ENCODE peak calls at places on chromosomes 1 and 21, in ten cellular contexts. V is SJSA1; I is endodermal cell; Z is cardiac muscle cell; G is lung; E is osteoblast; Y is aorta; U is fibroblast of lung; J is mucosa of descending colon; H is effector memory CD4-positive, alpha-beta T cell. N is an unnamed sample.

GRCh38 chr1:20184997-20185833 is 681 bp upstream of the UBXN10 start:
- DNase-seq in E (no peak), Y (no peak), G (no peak), Z (no peak), H (peak; percentile 42), I (no peak), U (no peak), J (no peak), V (no peak), N (no peak)

GRCh38 chr1:1098656-1099425 is 17.0 kb downstream of the C1orf159 start:
- DNase-seq in Y (no peak), J (no peak), U (no peak), E (no peak), G (no peak), V (peak; percentile 21), H (no peak), Z (no peak), I (no peak), N (no peak)

GRCh38 chr1:175901076-175901475 is 157.7 kb upstream of the TNR start:
- DNase-seq in U (no peak), J (no peak), I (peak; percentile 20), Z (no peak), Y (no peak), V (no peak), G (no peak), H (no peak), E (no peak), N (no peak)

GRCh38 chr1:147545133-147545532 is 3.8 kb downstream of the BCL9 start:
- DNase-seq in H (peak; percentile 83), G (peak; percentile 79), Z (no peak), E (peak; percentile 85), I (peak; percentile 78), U (peak; percentile 23), V (no peak), J (peak; percentile 55), Y (no peak), N (peak; percentile 66)

GRCh38 chr1:213936571-213936970 is 51.2 kb upstream of the PROX1 start:
- DNase-seq in Z (no peak), V (no peak), J (no peak), E (no peak), Y (no peak), H (no peak), G (no peak), U (no peak), I (no peak), N (no peak)

GRCh38 chr1:46991083-46991923 is 32.2 kb upstream of the CYP4X1 start:
- DNase-seq in Y (no peak), H (no peak), V (no peak), U (no peak), J (no peak), E (no peak), I (peak; percentile 67), Z (peak; percentile 10), G (no peak), N (peak; percentile 62)

GRCh38 chr21:45373991-45374816 is 30.8 kb upstream of the COL18A1 start:
- DNase-seq in E (no peak), V (no peak), I (no peak), Z (no peak), G (no peak), J (peak; percentile 11), U (no peak), Y (peak; percentile 72), H (no peak), N (no peak)

GRCh38 chr1:112513112-112513870 is 4.5 kb downstream of the WNT2B start:
- DNase-seq in Y (no peak), G (no peak), V (peak; percentile 83), H (no peak), Z (no peak), U (peak; percentile 95), J (peak; percentile 56), E (peak; percentile 88), I (no peak), N (no peak)

GRCh38 chr1:46526013-46526688 is 25.3 kb downstream of the KNCN start:
- DNase-seq in H (no peak), Z (no peak), J (peak; percentile 15), Y (no peak), U (no peak), V (no peak), E (peak; percentile 50), G (no peak), I (no peak), N (no peak)

GRCh38 chr1:41483960-41484844 is at the start of gene EDN2:
- DNase-seq in V (no peak), J (peak; percentile 93), Z (peak; percentile 54), G (peak; percentile 73), H (no peak), E (peak; percentile 79), U (no peak), I (peak; percentile 89), Y (no peak), N (peak; percentile 79)

GRCh38 chr1:68791800-68792199 is 294.9 kb upstream of the DEPDC1 start:
- DNase-seq in U (no peak), Y (no peak), Z (no peak), G (no peak), E (no peak), V (no peak), I (peak; percentile 61), H (no peak), J (no peak), N (peak; percentile 31)
- H3K9me3 ChIP-seq in U (no peaks in the 10 kb centered on the region), Y (no peaks in the 10 kb centered on the region), Z (no peaks in the 10 kb centered on the region), G (no peaks in the 10 kb centered on the region), E (no peaks in the 10 kb centered on the region), V (no peaks in the 10 kb centered on the region), I (no peaks in the 10 kb centered on the region), H (no peaks in the 10 kb centered on the region), J (peaks cover 3% of the 10 kb centered on the region), N (no peaks in the 10 kb centered on the region)

GRCh38 chr1:2837316-2837715 is 35.8 kb upstream of the TTC34 start:
- DNase-seq in G (no peak), I (no peak), Y (no peak), J (no peak), Z (no peak), H (no peak), E (no peak), U (no peak), V (no peak), N (no peak)

GRCh38 chr1:2834146-2834475 is 32.6 kb upstream of the TTC34 start:
- DNase-seq in Z (no peak), E (peak; percentile 27), H (no peak), J (no peak), U (no peak), V (no peak), I (no peak), G (no peak), Y (no peak), N (no peak)

GRCh38 chr1:2837823-2838222 is 36.3 kb upstream of the TTC34 start:
- DNase-seq in Y (peak; percentile 2), U (no peak), J (no peak), G (no peak), V (no peak), Z (no peak), E (peak; percentile 68), H (no peak), I (no peak), N (no peak)

GRCh38 chr1:2834741-2835564 is 33.5 kb upstream of the TTC34 start:
- DNase-seq in E (peak; percentile 66), H (no peak), Y (peak; percentile 64), I (no peak), J (no peak), G (no peak), U (no peak), V (no peak), Z (no peak), N (no peak)

GRCh38 chr1:2836333-2836970 is 35.0 kb upstream of the TTC34 start:
- DNase-seq in V (no peak), I (no peak), Z (no peak), Y (peak; percentile 59), E (peak; percentile 66), H (no peak), G (no peak), J (no peak), U (no peak), N (no peak)
- H3K9me3 ChIP-seq in V (peaks cover 5% of the 10 kb centered on the region), I (peaks cover 31% of the 10 kb centered on the region), Z (no peaks in the 10 kb centered on the region), Y (no peaks in the 10 kb centered on the region), E (no peaks in the 10 kb centered on the region), H (no peaks in the 10 kb centered on the region), G (no peaks in the 10 kb centered on the region), J (no peaks in the 10 kb centered on the region), U (no peaks in the 10 kb centered on the region), N (peaks cover 91% of the 10 kb centered on the region)

GRCh38 chr1:48996311-48996710 is 219.6 kb upstream of the BEND5 start:
- DNase-seq in H (no peak), E (no peak), J (no peak), V (no peak), I (no peak), Z (no peak), U (no peak), G (no peak), Y (no peak), N (no peak)
- H3K9me3 ChIP-seq in H (no peaks in the 10 kb centered on the region), E (no peaks in the 10 kb centered on the region), J (peaks cover 3% of the 10 kb centered on the region), V (no peaks in the 10 kb centered on the region), I (peaks cover 50% of the 10 kb centered on the region), Z (no peaks in the 10 kb centered on the region), U (no peaks in the 10 kb centered on the region), G (no peaks in the 10 kb centered on the region), Y (peaks cover 3% of the 10 kb centered on the region), N (peaks cover 23% of the 10 kb centered on the region)

DNA sequence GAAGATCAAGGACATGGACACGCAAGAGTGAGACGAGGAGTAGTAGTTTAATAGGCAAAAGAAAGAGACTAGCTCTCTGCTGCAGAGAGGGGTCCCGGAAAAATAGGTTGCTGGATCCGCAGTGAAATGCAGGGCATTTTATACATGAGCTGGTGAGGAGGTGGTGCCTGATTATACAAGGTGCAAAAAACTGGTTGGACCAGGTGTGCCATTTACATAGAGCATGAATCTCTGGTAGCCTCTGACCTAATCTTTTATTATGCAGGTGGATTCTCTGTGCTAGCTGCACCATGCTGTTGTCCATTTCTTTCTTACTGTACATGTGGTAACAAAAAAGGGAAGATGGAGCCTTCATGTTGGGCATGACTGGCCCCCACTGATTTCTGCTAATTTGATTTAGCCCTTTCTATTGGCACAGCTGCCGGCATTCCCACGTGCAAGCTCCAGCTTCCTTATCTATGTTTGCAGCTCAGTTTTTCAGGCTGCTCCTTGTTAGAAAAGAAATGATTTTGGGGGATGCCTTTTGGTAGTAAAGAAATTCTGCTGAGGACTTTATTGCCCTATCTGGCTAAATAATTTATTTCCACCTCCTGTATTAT is 548.1 kb downstream of the BRINP3 start:
- DNase-seq in J (no peak), G (no peak), Z (no peak), I (no peak), E (no peak), Y (no peak), V (no peak), H (no peak), U (no peak), N (no peak)
- H3K9me3 ChIP-seq in J (peaks cover 9% of the 10 kb centered on the region), G (peaks cover 15% of the 10 kb centered on the region), Z (no peaks in the 10 kb centered on the region), I (no peaks in the 10 kb centered on the region), E (no peaks in the 10 kb centered on the region), Y (no peaks in the 10 kb centered on the region), V (no peaks in the 10 kb centered on the region), H (no peaks in the 10 kb centered on the region), U (no peaks in the 10 kb centered on the region), N (no peaks in the 10 kb centered on the region)

DNA sequence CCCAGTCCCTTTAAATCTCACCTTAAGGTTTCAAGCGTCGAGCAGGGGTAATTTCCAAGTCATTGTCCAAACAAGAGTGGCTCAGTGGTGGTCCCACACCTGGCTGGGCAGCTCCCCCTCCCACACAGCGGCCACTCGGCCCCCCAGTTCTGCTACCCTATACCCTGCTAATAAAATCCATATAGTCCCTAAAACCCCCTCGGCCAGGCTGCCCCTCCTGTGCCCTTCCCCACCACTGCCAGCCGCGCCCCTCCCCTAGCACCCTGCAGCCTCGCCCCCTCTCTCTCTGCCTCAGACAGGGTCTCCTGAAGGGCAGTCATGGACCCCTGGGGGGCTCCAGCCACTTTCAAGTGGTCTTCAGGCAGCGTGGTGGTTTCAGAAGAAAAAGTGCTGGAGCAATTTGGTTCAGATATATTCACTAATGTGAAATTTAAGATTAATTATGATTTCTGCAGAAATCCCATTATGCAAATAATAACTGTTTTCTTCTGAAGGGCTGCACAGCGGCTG is 34.2 kb upstream of the TTC34 start:
- DNase-seq in J (no peak), U (no peak), Z (no peak), V (no peak), G (no peak), Y (peak; percentile 31), H (no peak), I (no peak), E (peak; percentile 55), N (no peak)
- H3K9me3 ChIP-seq in J (no peaks in the 10 kb centered on the region), U (no peaks in the 10 kb centered on the region), Z (no peaks in the 10 kb centered on the region), V (peaks cover 5% of the 10 kb centered on the region), G (no peaks in the 10 kb centered on the region), Y (no peaks in the 10 kb centered on the region), H (no peaks in the 10 kb centered on the region), I (peaks cover 35% of the 10 kb centered on the region), E (no peaks in the 10 kb centered on the region), N (peaks cover 91% of the 10 kb centered on the region)